ENCODE peak calls at places on chromosome 2, in nine cellular contexts. X, M, V, D, A, H, N, W and B are unnamed samples.

GRCh38 chr2:20431772-20432171 is 15.1 kb upstream of the RHOB start:
- DNase-seq in X (no peak), M (no peak), V (no peak), D (no peak), A (no peak), H (no peak), N (no peak), W (no peak), B (no peak)

GRCh38 chr2:58429285-58429874 is 188.3 kb upstream of the FANCL start:
- DNase-seq in X (no peak), M (no peak), V (no peak), D (no peak), A (no peak), H (no peak), N (no peak), W (peak), B (no peak)

GRCh38 chr2:24993797-24994196 is 22.0 kb upstream of the DNAJC27 start:
- DNase-seq in X (no peak), M (no peak), V (no peak), D (no peak), A (no peak), H (no peak), N (peak), W (no peak), B (no peak)

GRCh38 chr2:185891403-185891802 is 152.8 kb downstream of the FSIP2 start:
- DNase-seq in X (no peak), M (no peak), V (no peak), D (no peak), A (no peak), H (no peak), N (no peak), W (no peak), B (no peak)

GRCh38 chr2:158187908-158188307 is 86.2 kb downstream of the UPP2 start:
- DNase-seq in X (no peak), M (no peak), V (no peak), D (no peak), A (peak), H (no peak), N (no peak), W (no peak), B (no peak)

GRCh38 chr2:62814132-62814531 is 108.6 kb downstream of the EHBP1 start:
- DNase-seq in X (no peak), M (no peak), V (no peak), D (no peak), A (no peak), H (no peak), N (peak), W (no peak), B (peak)

GRCh38 chr2:177347570-177347969 is 45.0 kb upstream of the AGPS start:
- DNase-seq in X (no peak), M (no peak), V (no peak), D (no peak), A (no peak), H (no peak), N (no peak), W (no peak), B (no peak)

GRCh38 chr2:203591642-203592041 is 56.5 kb upstream of the RAPH1 start:
- DNase-seq in X (no peak), M (no peak), V (no peak), D (no peak), A (no peak), H (no peak), N (peak), W (no peak), B (no peak)

GRCh38 chr2:179650420-179650819 is 211.0 kb downstream of the ZNF385B start:
- DNase-seq in X (no peak), M (no peak), V (no peak), D (no peak), A (no peak), H (no peak), N (no peak), W (no peak), B (no peak)

GRCh38 chr2:99787011-99787410 is 297.2 kb upstream of the REV1 start:
- DNase-seq in X (no peak), M (no peak), V (no peak), D (no peak), A (no peak), H (no peak), N (no peak), W (no peak), B (no peak)

GRCh38 chr2:85668009-85668856 is at the start of gene SFTPB:
- DNase-seq in X (no peak), M (no peak), V (no peak), D (no peak), A (no peak), H (no peak), N (peak), W (no peak), B (peak)

GRCh38 chr2:246489-247145 is 17.2 kb downstream of the SH3YL1 start:
- DNase-seq in X (no peak), M (no peak), V (no peak), D (no peak), A (peak), H (no peak), N (peak), W (no peak), B (peak)

GRCh38 chr2:152627010-152627957 is 90.0 kb downstream of the PRPF40A start:
- DNase-seq in X (no peak), M (no peak), V (peak), D (no peak), A (peak), H (no peak), N (peak), W (no peak), B (peak)

GRCh38 chr2:134401081-134401497 is 147.2 kb downstream of the MGAT5 start:
- DNase-seq in X (no peak), M (no peak), V (no peak), D (no peak), A (no peak), H (no peak), N (peak), W (no peak), B (peak)

GRCh38 chr2:1696472-1696871 is 47.8 kb downstream of the PXDN start:
- DNase-seq in X (no peak), M (no peak), V (no peak), D (no peak), A (no peak), H (no peak), N (peak), W (no peak), B (no peak)

GRCh38 chr2:20617081-20617575 is 33.8 kb downstream of the HS1BP3 start:
- DNase-seq in X (no peak), M (peak), V (no peak), D (peak), A (peak), H (no peak), N (no peak), W (peak), B (peak)

GRCh38 chr2:110114801-110115200 is 821 bp downstream of the MALL start:
- DNase-seq in X (no peak), M (no peak), V (peak), D (no peak), A (no peak), H (no peak), N (no peak), W (no peak), B (no peak)

GRCh38 chr2:235716875-235717496 is 223.1 kb downstream of the AGAP1 start:
- DNase-seq in X (no peak), M (no peak), V (no peak), D (no peak), A (no peak), H (no peak), N (peak), W (no peak), B (peak)

GRCh38 chr2:73979021-73979420 is 5.7 kb upstream of the TET3 start:
- DNase-seq in X (no peak), M (no peak), V (no peak), D (no peak), A (no peak), H (no peak), N (no peak), W (no peak), B (peak)

GRCh38 chr2:212005077-212005671 is 533.4 kb downstream of the ERBB4 start:
- DNase-seq in X (no peak), M (peak), V (peak), D (peak), A (peak), H (no peak), N (peak), W (no peak), B (peak)

GRCh38 chr2:161427413-161428239 is 11.5 kb downstream of the TBR1 start:
- DNase-seq in X (no peak), M (no peak), V (no peak), D (peak), A (peak), H (no peak), N (no peak), W (peak), B (no peak)

GRCh38 chr2:177296047-177296446 is 31.5 kb upstream of the NFE2L2 start:
- DNase-seq in X (no peak), M (no peak), V (peak), D (no peak), A (no peak), H (no peak), N (peak), W (no peak), B (peak)

GRCh38 chr2:232338759-232339106 is 39.8 kb upstream of the ALPP start:
- DNase-seq in X (no peak), M (no peak), V (no peak), D (peak), A (no peak), H (no peak), N (no peak), W (peak), B (no peak)

GRCh38 chr2:162114291-162114690 is 37.8 kb downstream of the GCG start:
- DNase-seq in X (no peak), M (no peak), V (no peak), D (no peak), A (no peak), H (no peak), N (no peak), W (no peak), B (peak)

GRCh38 chr2:240353086-240353798 is 82.2 kb upstream of the GPC1 start:
- DNase-seq in X (no peak), M (peak), V (no peak), D (no peak), A (no peak), H (no peak), N (no peak), W (peak), B (no peak)

GRCh38 chr2:149617057-149617456 is 29.5 kb upstream of the MMADHC start:
- DNase-seq in X (no peak), M (no peak), V (no peak), D (no peak), A (no peak), H (no peak), N (no peak), W (no peak), B (no peak)

GRCh38 chr2:96954490-96954846 is 31.9 kb downstream of the FAM178B start:
- DNase-seq in X (no peak), M (no peak), V (no peak), D (no peak), A (no peak), H (no peak), N (peak), W (no peak), B (no peak)

GRCh38 chr2:27954261-27954673 is 63.7 kb downstream of the BABAM2 start:
- DNase-seq in X (no peak), M (peak), V (no peak), D (no peak), A (no peak), H (no peak), N (peak), W (peak), B (peak)

GRCh38 chr2:31008571-31009114 is 129.6 kb downstream of the GALNT14 start:
- DNase-seq in X (no peak), M (peak), V (no peak), D (no peak), A (no peak), H (no peak), N (no peak), W (no peak), B (no peak)

GRCh38 chr2:23287250-23287704 is 97.7 kb upstream of the KLHL29 start:
- DNase-seq in X (no peak), M (no peak), V (no peak), D (no peak), A (peak), H (no peak), N (peak), W (no peak), B (no peak)

GRCh38 chr2:118841828-118842461 is 5.5 kb downstream of the EN1 start:
- DNase-seq in X (no peak), M (no peak), V (no peak), D (no peak), A (peak), H (no peak), N (no peak), W (no peak), B (no peak)

GRCh38 chr2:11158916-11159573 is 3.8 kb downstream of the SLC66A3 start:
- DNase-seq in X (no peak), M (peak), V (no peak), D (no peak), A (peak), H (no peak), N (no peak), W (no peak), B (no peak)

GRCh38 chr2:145411493-145411892 is 891.6 kb upstream of the ZEB2 start:
- DNase-seq in X (no peak), M (no peak), V (no peak), D (no peak), A (no peak), H (no peak), N (no peak), W (no peak), B (no peak)

DNA sequence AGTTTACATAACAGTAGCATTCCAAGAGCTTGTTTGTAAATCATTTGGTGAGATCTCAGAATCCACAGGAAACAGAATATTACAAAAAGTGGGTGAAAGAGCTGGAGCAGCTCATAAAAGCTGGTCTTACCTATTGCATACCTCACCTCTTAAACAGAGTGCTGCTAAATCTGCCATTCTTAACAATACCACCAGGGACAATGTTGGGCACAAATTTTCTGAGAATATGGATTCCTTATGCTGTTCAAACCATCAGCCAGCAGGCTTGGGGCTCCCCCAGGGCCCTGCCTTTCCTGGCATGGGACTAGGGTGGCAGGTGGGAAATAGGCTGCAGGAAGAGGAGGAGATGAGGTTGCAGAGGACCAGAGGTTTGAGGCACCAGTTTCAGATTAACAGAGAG is 55.6 kb downstream of the TGFA start:
- DNase-seq in X (no peak), M (no peak), V (peak), D (no peak), A (peak), H (no peak), N (no peak), W (no peak), B (peak)
- TF ChIP-seq CTCF in X (no peak), M (peak), V (peak), D (peak), A (peak), H (no peak), N (no peak), W (no peak), B (peak)

GRCh38 chr2:18437909-18438308 is 122.5 kb downstream of the RDH14 start:
- DNase-seq in X (no peak), M (no peak), V (no peak), D (no peak), A (no peak), H (no peak), N (no peak), W (no peak), B (no peak)
- TF ChIP-seq CTCF in X (no peak), M (no peak), V (no peak), D (no peak), A (no peak), H (no peak), N (no peak), W (no peak), B (no peak)

DNA sequence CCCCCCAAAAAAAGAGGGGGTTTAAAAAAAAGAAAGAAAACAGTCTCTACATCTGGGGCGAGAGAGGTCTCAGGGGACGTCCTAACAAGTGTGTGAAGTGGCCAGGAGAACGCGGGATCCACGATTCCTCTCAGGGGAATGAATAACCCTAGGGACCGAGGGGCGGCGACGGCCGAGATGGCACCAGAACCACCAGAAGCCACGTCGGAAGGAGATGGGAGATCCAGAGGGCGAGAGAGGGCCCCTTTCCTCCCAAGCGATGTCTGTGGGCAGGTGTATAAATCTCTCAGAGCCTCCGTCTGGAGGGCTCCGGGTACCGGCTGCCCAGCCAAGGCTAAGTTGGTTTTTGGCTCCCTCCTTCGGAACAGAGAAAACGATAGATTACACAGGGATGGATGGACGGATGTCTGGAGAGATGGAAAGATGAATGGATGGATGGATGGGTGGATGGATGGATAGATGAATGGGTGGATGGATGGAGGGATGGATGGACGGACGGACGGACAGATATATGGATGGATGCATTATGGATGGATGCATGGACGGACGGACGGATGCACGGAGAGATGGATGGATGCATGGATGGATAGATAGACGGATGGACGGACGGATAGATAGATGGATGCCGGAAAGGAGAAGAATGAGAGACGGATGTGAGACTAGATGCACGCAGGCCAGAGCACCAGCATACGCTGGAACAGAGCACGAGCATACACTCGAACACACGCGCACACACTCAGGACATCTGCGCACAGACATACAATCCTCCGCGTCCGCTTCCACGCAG is 1.6 kb downstream of the EPHA4 start:
- DNase-seq in X (peak), M (peak), V (no peak), D (peak), A (peak), H (no peak), N (peak), W (peak), B (no peak)
- TF ChIP-seq CTCF in X (no peak), M (no peak), V (no peak), D (no peak), A (peak), H (no peak), N (peak), W (no peak), B (no peak)

DNA sequence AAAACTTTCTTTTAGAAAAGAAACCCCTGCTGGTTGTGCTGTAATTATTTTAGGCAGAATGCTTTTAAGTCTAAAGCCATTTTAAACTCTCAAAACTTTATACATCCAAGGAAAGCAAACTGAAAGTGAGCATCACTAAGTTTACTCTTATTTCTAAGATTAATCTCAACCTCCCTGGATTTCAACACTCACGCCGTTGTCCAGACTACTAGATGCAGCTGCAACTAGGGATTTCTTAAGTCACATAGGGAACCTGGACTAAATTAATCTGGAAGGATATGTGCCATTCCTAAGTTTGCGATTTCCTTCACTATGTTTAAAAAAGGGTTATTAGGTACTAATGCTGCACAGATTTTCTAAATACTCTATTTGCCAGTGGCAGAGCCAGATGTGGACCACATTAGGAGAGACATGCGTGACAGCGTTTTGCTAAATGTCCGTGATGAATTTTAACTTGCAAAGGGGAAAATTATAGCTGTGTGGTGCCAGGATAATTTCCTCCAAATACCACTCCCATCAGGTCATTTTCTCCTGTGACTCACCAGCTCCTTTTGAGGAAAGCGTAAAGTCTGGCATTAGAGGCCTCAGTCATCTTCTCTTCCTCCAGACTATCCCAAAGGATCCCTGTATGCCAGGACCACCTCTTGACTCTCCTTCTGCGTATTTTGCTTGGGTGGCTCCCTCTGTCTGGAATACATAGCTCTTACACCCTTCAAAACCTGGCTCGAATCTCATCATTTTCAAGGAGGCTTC is 143.7 kb downstream of the ATL2 start:
- DNase-seq in X (no peak), M (no peak), V (no peak), D (no peak), A (no peak), H (no peak), N (peak), W (no peak), B (peak)
- TF ChIP-seq CTCF in X (no peak), M (no peak), V (no peak), D (no peak), A (no peak), H (no peak), N (no peak), W (no peak), B (no peak)

GRCh38 chr2:175009917-175010621 is 4.9 kb upstream of the CHN1 start:
- DNase-seq in X (no peak), M (no peak), V (no peak), D (no peak), A (no peak), H (no peak), N (no peak), W (no peak), B (no peak)
- TF ChIP-seq CTCF in X (no peak), M (no peak), V (no peak), D (no peak), A (no peak), H (no peak), N (no peak), W (no peak), B (no peak)

GRCh38 chr2:146523218-146523617 is 1321.6 kb upstream of the ACVR2A start:
- DNase-seq in X (no peak), M (no peak), V (no peak), D (no peak), A (no peak), H (no peak), N (peak), W (no peak), B (peak)
- TF ChIP-seq CTCF in X (no peak), M (peak), V (peak), D (no peak), A (peak), H (no peak), N (peak), W (peak), B (peak)